ENCODE peak calls at places on chromosomes 7 and 10, in six cellular contexts. R is HT1080; A is stimulated activated CD4-positive, alpha-beta T cell treated with anti-CD3 and anti-CD28 coated beads, Interleukin-12 subunit alpha, Interleukin-12 subunit beta, amount 100 ng/mL, for 4 hours; E is activated naive CD8-positive, alpha-beta T cell treated with anti-CD3 and anti-CD28 coated beads, Interleukin-2, amount 10 ng/mL, durations not matched to agents 7 days and 5 days; P is Right ventricle myocardium superior; Q is activated T-helper 1 cell treated with anti-CD3 and anti-CD28 coated beads, Interleukin-12 subunit alpha, Interleukin-12 subunit beta, Interleukin-2, Interleukin-4 antibody, amounts not matched to agents 30 ng/mL and 10 ng/mL and 1 ng/mL, durations not matched to agents 14 hours and 24 hours and 36 hours. M is an unnamed sample.

GRCh38 chr7:130884437-130885417 is 150.7 kb upstream of the KLF14 start:
- DNase-seq in R (no peak), P (no peak), Q (no peak), E (no peak), A (no peak), M (no peak)

GRCh38 chr10:93261961-93262610 is 188.4 kb downstream of the CYP26A1 start:
- DNase-seq in P (no peak), E (no peak), R (peak), A (no peak), Q (no peak), M (no peak)

GRCh38 chr7:73577627-73578341 is 595 bp downstream of the TBL2 start:
- DNase-seq in R (no peak), A (no peak), E (no peak), Q (no peak), P (no peak), M (no peak)

GRCh38 chr10:91551856-91552255 is 81.0 kb downstream of the PPP1R3C start:
- DNase-seq in A (no peak), R (peak), P (peak), E (no peak), Q (no peak), M (peak)

GRCh38 chr10:45440511-45441062 is 66.6 kb downstream of the ALOX5 start:
- DNase-seq in A (no peak), E (no peak), Q (no peak), P (no peak), R (no peak), M (no peak)

GRCh38 chr10:59240581-59241183 is 64.2 kb downstream of the PHYHIPL start:
- DNase-seq in R (peak), Q (no peak), E (no peak), A (no peak), P (no peak), M (no peak)

GRCh38 chr10:29105516-29106215 is 183.2 kb upstream of the LYZL1 start:
- DNase-seq in E (no peak), Q (no peak), P (no peak), R (peak), A (no peak), M (no peak)

GRCh38 chr7:105638942-105639495 is 57.7 kb upstream of the EFCAB10 start:
- DNase-seq in R (no peak), P (no peak), Q (no peak), E (no peak), A (no peak), M (no peak)

GRCh38 chr7:2617710-2617975 is 14.1 kb upstream of the TTYH3 start:
- DNase-seq in E (no peak), R (no peak), P (no peak), A (no peak), Q (no peak), M (no peak)

GRCh38 chr10:69991151-69991550 is 61.5 kb upstream of the MACROH2A2 start:
- DNase-seq in R (no peak), Q (no peak), P (no peak), A (no peak), E (no peak), M (no peak)

GRCh38 chr10:29949411-29950011 is 109.9 kb downstream of the JCAD start:
- DNase-seq in E (no peak), R (peak), A (no peak), P (no peak), Q (no peak), M (no peak)

GRCh38 chr7:30974605-30975256 is 11.0 kb downstream of the GHRHR start:
- DNase-seq in P (peak), E (peak), Q (peak), R (peak), A (peak), M (no peak)

GRCh38 chr10:103276251-103276936 is 544 bp upstream of the INA start:
- DNase-seq in R (no peak), P (no peak), Q (no peak), A (no peak), E (no peak), M (no peak)

GRCh38 chr7:127532736-127533135 is 52.7 kb downstream of the GCC1 start:
- DNase-seq in Q (no peak), R (no peak), A (no peak), P (no peak), E (no peak), M (no peak)

GRCh38 chr10:89414146-89414878 is at the start of gene IFIT5:
- DNase-seq in E (peak), R (peak), A (peak), P (peak), Q (peak), M (peak)

GRCh38 chr10:104296687-104297436 is 27.9 kb downstream of the GSTO2 start:
- DNase-seq in A (no peak), Q (no peak), P (no peak), R (no peak), E (no peak), M (no peak)

GRCh38 chr10:129766611-129767550 is 197.2 kb downstream of the EBF3 start:
- DNase-seq in E (no peak), Q (no peak), R (no peak), P (no peak), A (no peak), M (no peak)

M was measured in Right ventricle myocardium inferior.